ENCODE peak calls at places on chromosomes 12 and 14, in ten cellular contexts. One of them, this sample, is unnamed.

GRCh38 chr12:45259732-45260480 is 44.0 kb downstream of the ANO6 start:
- DNase-seq in SW480: no peak
- DNase-seq in GM20000: no peak
- DNase-seq in T-helper 17 cell: no peak
- DNase-seq in SJSA1: no peak
- DNase-seq in hepatic stellate cell: no peak
- DNase-seq in C1 segment of cervical spinal cord: no peak
- DNase-seq in AG10803: peak
- DNase-seq in NCI-H1436 treated with DMSO at 0.1 percent for 48 hours: no peak
- DNase-seq in Caki2: peak
- DNase-seq in this sample: no peak

GRCh38 chr12:132174703-132175490 is 30.6 kb downstream of the NOC4L start:
- DNase-seq in SW480: no peak
- DNase-seq in GM20000: no peak
- DNase-seq in T-helper 17 cell: no peak
- DNase-seq in SJSA1: no peak
- DNase-seq in hepatic stellate cell: no peak
- DNase-seq in C1 segment of cervical spinal cord: no peak
- DNase-seq in AG10803: no peak
- DNase-seq in NCI-H1436 treated with DMSO at 0.1 percent for 48 hours: no peak
- DNase-seq in Caki2: no peak
- DNase-seq in this sample: no peak

GRCh38 chr14:23186913-23187654 is 3.6 kb upstream of the SLC7A8 start:
- DNase-seq in SW480: peak
- DNase-seq in GM20000: peak
- DNase-seq in T-helper 17 cell: no peak
- DNase-seq in SJSA1: no peak
- DNase-seq in hepatic stellate cell: peak
- DNase-seq in C1 segment of cervical spinal cord: no peak
- DNase-seq in AG10803: peak
- DNase-seq in NCI-H1436 treated with DMSO at 0.1 percent for 48 hours: no peak
- DNase-seq in Caki2: peak
- DNase-seq in this sample: no peak

GRCh38 chr14:39107624-39108023 is 4.6 kb upstream of the SEC23A start:
- DNase-seq in SW480: peak
- DNase-seq in GM20000: peak
- DNase-seq in T-helper 17 cell: no peak
- DNase-seq in SJSA1: peak
- DNase-seq in hepatic stellate cell: peak
- DNase-seq in C1 segment of cervical spinal cord: no peak
- DNase-seq in AG10803: peak
- DNase-seq in NCI-H1436 treated with DMSO at 0.1 percent for 48 hours: no peak
- DNase-seq in Caki2: peak
- DNase-seq in this sample: no peak

GRCh38 chr12:120972870-120973543 is 5.3 kb upstream of the HNF1A start:
- DNase-seq in SW480: no peak
- DNase-seq in GM20000: no peak
- DNase-seq in T-helper 17 cell: no peak
- DNase-seq in SJSA1: no peak
- DNase-seq in hepatic stellate cell: peak
- DNase-seq in C1 segment of cervical spinal cord: peak
- DNase-seq in AG10803: no peak
- DNase-seq in NCI-H1436 treated with DMSO at 0.1 percent for 48 hours: no peak
- DNase-seq in Caki2: peak
- DNase-seq in this sample: peak

GRCh38 chr14:69580009-69580577 is 5.4 kb upstream of the CCDC177 start:
- DNase-seq in SW480: peak
- DNase-seq in GM20000: no peak
- DNase-seq in T-helper 17 cell: no peak
- DNase-seq in SJSA1: no peak
- DNase-seq in hepatic stellate cell: peak
- DNase-seq in C1 segment of cervical spinal cord: no peak
- DNase-seq in AG10803: peak
- DNase-seq in NCI-H1436 treated with DMSO at 0.1 percent for 48 hours: no peak
- DNase-seq in Caki2: no peak
- DNase-seq in this sample: no peak

GRCh38 chr14:75323571-75323970 is 44.9 kb downstream of the FOS start:
- DNase-seq in SW480: no peak
- DNase-seq in GM20000: no peak
- DNase-seq in T-helper 17 cell: no peak
- DNase-seq in SJSA1: no peak
- DNase-seq in hepatic stellate cell: no peak
- DNase-seq in C1 segment of cervical spinal cord: no peak
- DNase-seq in AG10803: peak
- DNase-seq in NCI-H1436 treated with DMSO at 0.1 percent for 48 hours: no peak
- DNase-seq in Caki2: no peak
- DNase-seq in this sample: no peak

GRCh38 chr12:76697849-76698248 is 66.1 kb upstream of the ZDHHC17 start:
- DNase-seq in SW480: no peak
- DNase-seq in GM20000: no peak
- DNase-seq in T-helper 17 cell: no peak
- DNase-seq in SJSA1: no peak
- DNase-seq in hepatic stellate cell: no peak
- DNase-seq in C1 segment of cervical spinal cord: no peak
- DNase-seq in AG10803: no peak
- DNase-seq in NCI-H1436 treated with DMSO at 0.1 percent for 48 hours: no peak
- DNase-seq in Caki2: no peak
- DNase-seq in this sample: no peak

GRCh38 chr14:64938972-64939816 is 3.4 kb downstream of the GPX2 start:
- DNase-seq in SW480: peak
- DNase-seq in GM20000: no peak
- DNase-seq in T-helper 17 cell: no peak
- DNase-seq in SJSA1: no peak
- DNase-seq in hepatic stellate cell: no peak
- DNase-seq in C1 segment of cervical spinal cord: no peak
- DNase-seq in AG10803: no peak
- DNase-seq in NCI-H1436 treated with DMSO at 0.1 percent for 48 hours: no peak
- DNase-seq in Caki2: no peak
- DNase-seq in this sample: no peak

GRCh38 chr12:69898236-69898635 is 73.2 kb downstream of the MYRFL start:
- DNase-seq in SW480: peak
- DNase-seq in GM20000: no peak
- DNase-seq in T-helper 17 cell: no peak
- DNase-seq in SJSA1: no peak
- DNase-seq in hepatic stellate cell: no peak
- DNase-seq in C1 segment of cervical spinal cord: no peak
- DNase-seq in AG10803: peak
- DNase-seq in NCI-H1436 treated with DMSO at 0.1 percent for 48 hours: no peak
- DNase-seq in Caki2: no peak
- DNase-seq in this sample: peak

GRCh38 chr14:63964063-63964462 is 111.3 kb downstream of the SYNE2 start:
- DNase-seq in SW480: no peak
- DNase-seq in GM20000: no peak
- DNase-seq in T-helper 17 cell: no peak
- DNase-seq in SJSA1: no peak
- DNase-seq in hepatic stellate cell: no peak
- DNase-seq in C1 segment of cervical spinal cord: no peak
- DNase-seq in AG10803: no peak
- DNase-seq in NCI-H1436 treated with DMSO at 0.1 percent for 48 hours: no peak
- DNase-seq in Caki2: no peak
- DNase-seq in this sample: no peak

GRCh38 chr12:30928356-30929264 is 2.1 kb downstream of the TSPAN11 start:
- DNase-seq in SW480: no peak
- DNase-seq in GM20000: no peak
- DNase-seq in T-helper 17 cell: no peak
- DNase-seq in SJSA1: no peak
- DNase-seq in hepatic stellate cell: no peak
- DNase-seq in C1 segment of cervical spinal cord: no peak
- DNase-seq in AG10803: no peak
- DNase-seq in NCI-H1436 treated with DMSO at 0.1 percent for 48 hours: no peak
- DNase-seq in Caki2: no peak
- DNase-seq in this sample: no peak

GRCh38 chr14:65299837-65300236 is 112.7 kb upstream of the FUT8 start:
- DNase-seq in SW480: no peak
- DNase-seq in GM20000: no peak
- DNase-seq in T-helper 17 cell: no peak
- DNase-seq in SJSA1: no peak
- DNase-seq in hepatic stellate cell: no peak
- DNase-seq in C1 segment of cervical spinal cord: no peak
- DNase-seq in AG10803: no peak
- DNase-seq in NCI-H1436 treated with DMSO at 0.1 percent for 48 hours: no peak
- DNase-seq in Caki2: no peak
- DNase-seq in this sample: no peak

GRCh38 chr12:106445981-106446380 is 88.4 kb downstream of the POLR3B start:
- DNase-seq in SW480: peak
- DNase-seq in GM20000: no peak
- DNase-seq in T-helper 17 cell: no peak
- DNase-seq in SJSA1: no peak
- DNase-seq in hepatic stellate cell: no peak
- DNase-seq in C1 segment of cervical spinal cord: no peak
- DNase-seq in AG10803: no peak
- DNase-seq in NCI-H1436 treated with DMSO at 0.1 percent for 48 hours: no peak
- DNase-seq in Caki2: no peak
- DNase-seq in this sample: no peak

GRCh38 chr14:51862171-51862838 is 1.9 kb downstream of the GNG2 start:
- DNase-seq in SW480: no peak
- DNase-seq in GM20000: no peak
- DNase-seq in T-helper 17 cell: no peak
- DNase-seq in SJSA1: peak
- DNase-seq in hepatic stellate cell: no peak
- DNase-seq in C1 segment of cervical spinal cord: no peak
- DNase-seq in AG10803: no peak
- DNase-seq in NCI-H1436 treated with DMSO at 0.1 percent for 48 hours: no peak
- DNase-seq in Caki2: no peak
- DNase-seq in this sample: no peak

GRCh38 chr12:71191509-71192196 is 33.9 kb upstream of the TSPAN8 start:
- DNase-seq in SW480: no peak
- DNase-seq in GM20000: no peak
- DNase-seq in T-helper 17 cell: no peak
- DNase-seq in SJSA1: no peak
- DNase-seq in hepatic stellate cell: no peak
- DNase-seq in C1 segment of cervical spinal cord: no peak
- DNase-seq in AG10803: no peak
- DNase-seq in NCI-H1436 treated with DMSO at 0.1 percent for 48 hours: no peak
- DNase-seq in Caki2: no peak
- DNase-seq in this sample: no peak

GRCh38 chr12:27456618-27457017 is 10.1 kb downstream of the SMCO2 start:
- DNase-seq in SW480: peak
- DNase-seq in GM20000: no peak
- DNase-seq in T-helper 17 cell: no peak
- DNase-seq in SJSA1: no peak
- DNase-seq in hepatic stellate cell: no peak
- DNase-seq in C1 segment of cervical spinal cord: no peak
- DNase-seq in AG10803: no peak
- DNase-seq in NCI-H1436 treated with DMSO at 0.1 percent for 48 hours: no peak
- DNase-seq in Caki2: no peak
- DNase-seq in this sample: no peak

GRCh38 chr14:32259368-32260013 is 56.4 kb upstream of the RNU6-8 start:
- DNase-seq in SW480: peak
- DNase-seq in GM20000: peak
- DNase-seq in T-helper 17 cell: no peak
- DNase-seq in SJSA1: no peak
- DNase-seq in hepatic stellate cell: peak
- DNase-seq in C1 segment of cervical spinal cord: no peak
- DNase-seq in AG10803: peak
- DNase-seq in NCI-H1436 treated with DMSO at 0.1 percent for 48 hours: no peak
- DNase-seq in Caki2: peak
- DNase-seq in this sample: peak